ENCODE peak calls at places on chromosomes 1 and 21, in four cellular contexts. One of them, this sample, is unnamed.

GRCh38 chr1:113759341-113760101 is at the start of gene PHTF1:
- DNase-seq in HEK293T: peak
- DNase-seq in HCEC 1CT: peak
- DNase-seq in NCI-H1694 treated with DMSO at 0.1 percent for 48 hours: peak
- DNase-seq in this sample: peak

GRCh38 chr1:176517484-176517883 is 54.5 kb downstream of the PAPPA2 start:
- DNase-seq in HCEC 1CT: peak
- DNase-seq in HEK293T: no peak
- DNase-seq in NCI-H1694 treated with DMSO at 0.1 percent for 48 hours: no peak
- DNase-seq in this sample: no peak

GRCh38 chr1:56389813-56390539 is 189.4 kb downstream of the PLPP3 start:
- DNase-seq in HCEC 1CT: no peak
- DNase-seq in NCI-H1694 treated with DMSO at 0.1 percent for 48 hours: no peak
- DNase-seq in HEK293T: peak
- DNase-seq in this sample: no peak

GRCh38 chr1:226406401-226406881 is 1.5 kb downstream of the PARP1 start:
- DNase-seq in HEK293T: no peak
- DNase-seq in HCEC 1CT: peak
- DNase-seq in NCI-H1694 treated with DMSO at 0.1 percent for 48 hours: no peak
- DNase-seq in this sample: no peak

GRCh38 chr1:53349369-53349705 is 21.5 kb upstream of the LRP8 start:
- DNase-seq in NCI-H1694 treated with DMSO at 0.1 percent for 48 hours: no peak
- DNase-seq in HEK293T: no peak
- DNase-seq in HCEC 1CT: no peak
- DNase-seq in this sample: no peak

GRCh38 chr1:98340511-98340910 is 321.0 kb upstream of the SNX7 start:
- DNase-seq in HEK293T: no peak
- DNase-seq in NCI-H1694 treated with DMSO at 0.1 percent for 48 hours: no peak
- DNase-seq in HCEC 1CT: no peak
- DNase-seq in this sample: no peak

GRCh38 chr1:11730429-11730861 is 5.5 kb upstream of the AGTRAP start:
- DNase-seq in HEK293T: no peak
- DNase-seq in HCEC 1CT: no peak
- DNase-seq in NCI-H1694 treated with DMSO at 0.1 percent for 48 hours: no peak
- DNase-seq in this sample: peak

GRCh38 chr1:78274814-78275213 is 216.0 kb upstream of the PTGFR start:
- DNase-seq in HCEC 1CT: peak
- DNase-seq in HEK293T: no peak
- DNase-seq in NCI-H1694 treated with DMSO at 0.1 percent for 48 hours: no peak
- DNase-seq in this sample: no peak

GRCh38 chr1:97094257-97094972 is 372.8 kb downstream of the PTBP2 start:
- DNase-seq in HCEC 1CT: peak
- DNase-seq in NCI-H1694 treated with DMSO at 0.1 percent for 48 hours: no peak
- DNase-seq in HEK293T: no peak
- DNase-seq in this sample: no peak

GRCh38 chr1:202230939-202231645 is 37.5 kb downstream of the LGR6 start:
- DNase-seq in NCI-H1694 treated with DMSO at 0.1 percent for 48 hours: no peak
- DNase-seq in HCEC 1CT: no peak
- DNase-seq in HEK293T: no peak
- DNase-seq in this sample: no peak

GRCh38 chr1:107147813-107148212 is 7.0 kb downstream of the NTNG1 start:
- DNase-seq in HCEC 1CT: no peak
- DNase-seq in HEK293T: no peak
- DNase-seq in NCI-H1694 treated with DMSO at 0.1 percent for 48 hours: no peak
- DNase-seq in this sample: no peak

GRCh38 chr21:14356771-14357170 is 26.2 kb downstream of the HSPA13 start:
- DNase-seq in HCEC 1CT: no peak
- DNase-seq in NCI-H1694 treated with DMSO at 0.1 percent for 48 hours: no peak
- DNase-seq in HEK293T: no peak
- DNase-seq in this sample: no peak

GRCh38 chr1:31548518-31548898 is 27.8 kb upstream of the TINAGL1 start:
- DNase-seq in NCI-H1694 treated with DMSO at 0.1 percent for 48 hours: no peak
- DNase-seq in HCEC 1CT: no peak
- DNase-seq in HEK293T: no peak
- DNase-seq in this sample: no peak

GRCh38 chr1:84847253-84848247 is 45.5 kb downstream of the LPAR3 start:
- DNase-seq in HEK293T: peak
- DNase-seq in HCEC 1CT: peak
- DNase-seq in NCI-H1694 treated with DMSO at 0.1 percent for 48 hours: peak
- DNase-seq in this sample: peak

GRCh38 chr21:34835526-34835925 is 166.7 kb downstream of the CLIC6 start:
- DNase-seq in HEK293T: no peak
- DNase-seq in HCEC 1CT: peak
- DNase-seq in NCI-H1694 treated with DMSO at 0.1 percent for 48 hours: no peak
- DNase-seq in this sample: no peak

GRCh38 chr1:247385283-247385682 is 30.7 kb upstream of the NLRP3 start:
- DNase-seq in NCI-H1694 treated with DMSO at 0.1 percent for 48 hours: no peak
- DNase-seq in HEK293T: no peak
- DNase-seq in HCEC 1CT: no peak
- DNase-seq in this sample: peak

GRCh38 chr1:193951989-193952388 is 765.6 kb upstream of the B3GALT2 start:
- DNase-seq in NCI-H1694 treated with DMSO at 0.1 percent for 48 hours: no peak
- DNase-seq in HCEC 1CT: peak
- DNase-seq in HEK293T: no peak
- DNase-seq in this sample: no peak

GRCh38 chr1:58412071-58412580 is 134.4 kb downstream of the OMA1 start:
- DNase-seq in HEK293T: no peak
- DNase-seq in NCI-H1694 treated with DMSO at 0.1 percent for 48 hours: no peak
- DNase-seq in HCEC 1CT: peak
- DNase-seq in this sample: no peak

GRCh38 chr1:234743866-234744581 is 134.0 kb upstream of the IRF2BP2 start:
- DNase-seq in HEK293T: no peak
- DNase-seq in HCEC 1CT: peak
- DNase-seq in NCI-H1694 treated with DMSO at 0.1 percent for 48 hours: no peak
- DNase-seq in this sample: no peak

GRCh38 chr1:243267346-243268283 is 11.8 kb downstream of the SDCCAG8 start:
- DNase-seq in HEK293T: no peak
- DNase-seq in NCI-H1694 treated with DMSO at 0.1 percent for 48 hours: no peak
- DNase-seq in HCEC 1CT: no peak
- DNase-seq in this sample: no peak

GRCh38 chr1:87642581-87643129 is 314.0 kb downstream of the LMO4 start:
- DNase-seq in NCI-H1694 treated with DMSO at 0.1 percent for 48 hours: no peak
- DNase-seq in HEK293T: peak
- DNase-seq in HCEC 1CT: no peak
- DNase-seq in this sample: no peak

GRCh38 chr1:63827411-63828321 is 53.8 kb downstream of the ROR1 start:
- DNase-seq in HEK293T: no peak
- DNase-seq in NCI-H1694 treated with DMSO at 0.1 percent for 48 hours: peak
- DNase-seq in HCEC 1CT: peak
- DNase-seq in this sample: no peak

GRCh38 chr21:44791993-44792392 is 9.6 kb downstream of the UBE2G2 start:
- DNase-seq in HEK293T: no peak
- DNase-seq in NCI-H1694 treated with DMSO at 0.1 percent for 48 hours: no peak
- DNase-seq in HCEC 1CT: no peak
- DNase-seq in this sample: no peak

GRCh38 chr1:99965646-99966375 is 4.0 kb upstream of the SLC35A3 start:
- DNase-seq in NCI-H1694 treated with DMSO at 0.1 percent for 48 hours: no peak
- DNase-seq in HCEC 1CT: no peak
- DNase-seq in HEK293T: no peak
- DNase-seq in this sample: no peak

GRCh38 chr1:21638531-21639341 is 30.4 kb downstream of the RAP1GAP start:
- DNase-seq in NCI-H1694 treated with DMSO at 0.1 percent for 48 hours: no peak
- DNase-seq in HEK293T: no peak
- DNase-seq in HCEC 1CT: peak
- DNase-seq in this sample: peak

GRCh38 chr1:20302093-20302471 is 11.4 kb downstream of the VWA5B1 start:
- DNase-seq in HEK293T: no peak
- DNase-seq in HCEC 1CT: peak
- DNase-seq in NCI-H1694 treated with DMSO at 0.1 percent for 48 hours: no peak
- DNase-seq in this sample: no peak

GRCh38 chr1:36796101-36796590 is 238.2 kb downstream of the GRIK3 start:
- DNase-seq in HEK293T: no peak
- DNase-seq in NCI-H1694 treated with DMSO at 0.1 percent for 48 hours: peak
- DNase-seq in HCEC 1CT: no peak
- DNase-seq in this sample: peak

GRCh38 chr1:15684468-15685283 is 556 bp downstream of the PLEKHM2 start:
- DNase-seq in HEK293T: peak
- DNase-seq in NCI-H1694 treated with DMSO at 0.1 percent for 48 hours: no peak
- DNase-seq in HCEC 1CT: no peak
- DNase-seq in this sample: no peak

This sample was measured in pons.